ENCODE peak calls at places on chromosome 17, in four cellular contexts. U, S, W and X are unnamed samples.

GRCh38 chr17:56870163-56870651 is 36.3 kb downstream of the DGKE start:
- DNase-seq in W (no peak), U (peak; percentile 11), S (peak; percentile 93), X (no peak)

GRCh38 chr17:42698736-42699414 is 16.5 kb downstream of the CNTNAP1 start:
- DNase-seq in W (no peak), U (no peak), S (no peak), X (no peak)

GRCh38 chr17:58630883-58631522 is 60.8 kb downstream of the TEX14 start:
- DNase-seq in U (peak; percentile 98), W (no peak), S (no peak), X (no peak)

GRCh38 chr17:57257213-57257873 is 1.0 kb downstream of the MSI2 start:
- DNase-seq in S (peak; percentile 33), U (no peak), W (peak; percentile 32), X (no peak)

GRCh38 chr17:880074-880870 is 98.1 kb downstream of the MRM3 start:
- DNase-seq in S (no peak), U (no peak), W (no peak), X (peak; percentile 61)

GRCh38 chr17:80372922-80373570 is 41.9 kb upstream of the ENDOV start:
- DNase-seq in U (no peak), S (no peak), W (no peak), X (no peak)

GRCh38 chr17:77864234-77865108 is 94.0 kb upstream of the TNRC6C start:
- DNase-seq in U (no peak), S (peak; percentile 84), W (no peak), X (no peak)

GRCh38 chr17:78759203-78759968 is 22.7 kb downstream of the CYTH1 start:
- DNase-seq in W (peak; percentile 91), U (no peak), S (peak; percentile 80), X (no peak)

GRCh38 chr17:40726919-40727318 is 23.4 kb upstream of the KRT24 start:
- DNase-seq in U (no peak), S (no peak), W (peak; percentile 9), X (no peak)

GRCh38 chr17:49227436-49228261 is 2.9 kb downstream of the PHOSPHO1 start:
- DNase-seq in W (peak; percentile 73), U (peak; percentile 48), S (peak; percentile 67), X (no peak)

GRCh38 chr17:67322039-67322787 is 44.2 kb downstream of the PSMD12 start:
- DNase-seq in W (no peak), U (peak; percentile 8), S (no peak), X (no peak)

GRCh38 chr17:48231995-48232729 is 124.6 kb downstream of the SNX11 start:
- DNase-seq in W (no peak), S (no peak), U (no peak), X (no peak)

GRCh38 chr17:57293077-57293476 is 36.8 kb downstream of the MSI2 start:
- DNase-seq in W (no peak), U (peak; percentile 92), S (no peak), X (peak; percentile 89)

GRCh38 chr17:78970834-78971763 is 8.6 kb downstream of the LGALS3BP start:
- DNase-seq in W (peak; percentile 69), S (peak; percentile 78), U (peak; percentile 47), X (no peak)

GRCh38 chr17:6755731-6756184 is at the start of gene XAF1:
- DNase-seq in U (no peak), W (peak; percentile 55), S (peak; percentile 73), X (peak; percentile 43)

GRCh38 chr17:77214328-77214727 is 73.6 kb downstream of the SEC14L1 start:
- DNase-seq in U (no peak), W (no peak), S (no peak), X (no peak)

GRCh38 chr17:43979011-43979410 is 25.3 kb upstream of the PYY start:
- DNase-seq in S (no peak), U (no peak), W (no peak), X (no peak)

GRCh38 chr17:77124192-77124908 is 16.4 kb upstream of the SEC14L1 start:
- DNase-seq in U (peak; percentile 72), S (no peak), W (no peak), X (peak; percentile 84)

GRCh38 chr17:34171245-34171818 is 83.8 kb upstream of the CCL2 start:
- DNase-seq in S (peak; percentile 73), W (peak; percentile 29), U (peak; percentile 19), X (no peak)

GRCh38 chr17:48610282-48611211 is at the start of gene HOXB7:
- DNase-seq in W (peak; percentile 53), S (peak; percentile 57), U (no peak), X (no peak)

GRCh38 chr17:3826191-3826590 is 19.9 kb downstream of the NCBP3 start:
- DNase-seq in W (no peak), S (no peak), U (no peak), X (no peak)

GRCh38 chr17:12680407-12680897 is 14.8 kb downstream of the MYOCD start:
- DNase-seq in W (no peak), S (no peak), U (no peak), X (no peak)

GRCh38 chr17:48492401-48493298 is 38.2 kb downstream of the HOXB1 start:
- DNase-seq in W (peak; percentile 68), U (peak; percentile 56), S (peak; percentile 59), X (no peak)

GRCh38 chr17:29283496-29283895 is 10.5 kb downstream of the NUFIP2 start:
- DNase-seq in W (no peak), S (no peak), U (no peak), X (no peak)

GRCh38 chr17:78527345-78527744 is 49.9 kb downstream of the DNAH17 start:
- DNase-seq in S (no peak), U (no peak), W (no peak), X (no peak)

GRCh38 chr17:35069311-35069710 is 5.8 kb upstream of the RFFL start:
- DNase-seq in W (no peak), S (no peak), U (no peak), X (peak; percentile 11)

DNA sequence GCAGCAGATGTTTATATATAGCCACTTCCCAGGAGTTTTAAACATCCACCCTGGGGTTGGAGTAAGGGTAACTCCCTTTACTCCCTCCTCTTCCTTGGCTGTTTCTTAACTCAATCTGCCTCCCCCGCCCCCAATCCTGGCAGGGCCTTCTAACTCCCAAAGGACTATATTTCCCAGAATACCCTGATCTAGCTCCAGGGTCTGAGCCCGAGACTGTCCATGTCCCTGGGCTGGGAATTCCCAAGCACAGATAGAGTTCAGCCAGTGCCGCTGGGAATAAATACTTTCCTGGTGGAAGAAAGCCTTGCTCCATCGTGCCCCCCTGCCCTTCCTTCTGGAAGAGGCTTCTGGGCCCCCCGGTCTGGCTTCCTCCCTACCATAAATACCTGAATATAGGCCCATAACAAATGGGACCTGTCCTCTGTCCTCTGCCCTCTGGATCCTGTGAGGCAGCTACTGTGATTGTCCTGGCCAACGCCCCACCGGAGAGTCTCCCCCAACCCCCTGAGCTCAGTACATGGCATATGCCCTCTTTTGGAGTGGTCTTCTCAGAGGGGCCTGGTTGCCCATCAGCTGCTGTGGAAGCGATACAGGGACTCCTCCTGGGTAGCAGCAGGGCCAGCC is 10.2 kb downstream of the BAHCC1 start:
- DNase-seq in S (no peak), U (no peak), W (no peak), X (no peak)
- H3K4me1 ChIP-seq in S (no peaks in the 10 kb centered on the region), U (peaks cover 3% of the 10 kb centered on the region), W (peaks cover 4% of the 10 kb centered on the region), X (no peaks in the 10 kb centered on the region)

GRCh38 chr17:37742114-37742761 is 2.6 kb downstream of the HNF1B start:
- DNase-seq in S (no peak), W (no peak), U (peak; percentile 16), X (no peak)

GRCh38 chr17:37743875-37744632 is 805 bp downstream of the HNF1B start:
- DNase-seq in S (no peak), W (no peak), U (no peak), X (no peak)

GRCh38 chr17:37744633-37744927 is 279 bp downstream of the HNF1B start:
- DNase-seq in W (no peak), S (no peak), U (no peak), X (no peak)

GRCh38 chr17:37742762-37743611 is 1.9 kb downstream of the HNF1B start:
- DNase-seq in S (no peak), U (no peak), W (no peak), X (no peak)

GRCh38 chr17:37743612-37743874 is 1.3 kb downstream of the HNF1B start:
- DNase-seq in W (no peak), S (no peak), U (no peak), X (no peak)
- H3K27ac ChIP-seq in W (no peak overlapping the region), S (no peak overlapping the region), U (no peak overlapping the region), X (no peak overlapping the region)

GRCh38 chr17:17855976-17856375 is 19.2 kb upstream of the SREBF1 start:
- DNase-seq in U (no peak), S (no peak), W (no peak), X (no peak)

GRCh38 chr17:17851603-17852002 is 14.8 kb upstream of the SREBF1 start:
- DNase-seq in S (no peak), W (no peak), U (no peak), X (no peak)

GRCh38 chr17:17855334-17855725 is 18.5 kb upstream of the SREBF1 start:
- DNase-seq in U (no peak), S (no peak), W (no peak), X (no peak)

GRCh38 chr17:17856386-17856785 is 19.6 kb upstream of the SREBF1 start:
- DNase-seq in U (no peak), W (no peak), S (no peak), X (no peak)

DNA sequence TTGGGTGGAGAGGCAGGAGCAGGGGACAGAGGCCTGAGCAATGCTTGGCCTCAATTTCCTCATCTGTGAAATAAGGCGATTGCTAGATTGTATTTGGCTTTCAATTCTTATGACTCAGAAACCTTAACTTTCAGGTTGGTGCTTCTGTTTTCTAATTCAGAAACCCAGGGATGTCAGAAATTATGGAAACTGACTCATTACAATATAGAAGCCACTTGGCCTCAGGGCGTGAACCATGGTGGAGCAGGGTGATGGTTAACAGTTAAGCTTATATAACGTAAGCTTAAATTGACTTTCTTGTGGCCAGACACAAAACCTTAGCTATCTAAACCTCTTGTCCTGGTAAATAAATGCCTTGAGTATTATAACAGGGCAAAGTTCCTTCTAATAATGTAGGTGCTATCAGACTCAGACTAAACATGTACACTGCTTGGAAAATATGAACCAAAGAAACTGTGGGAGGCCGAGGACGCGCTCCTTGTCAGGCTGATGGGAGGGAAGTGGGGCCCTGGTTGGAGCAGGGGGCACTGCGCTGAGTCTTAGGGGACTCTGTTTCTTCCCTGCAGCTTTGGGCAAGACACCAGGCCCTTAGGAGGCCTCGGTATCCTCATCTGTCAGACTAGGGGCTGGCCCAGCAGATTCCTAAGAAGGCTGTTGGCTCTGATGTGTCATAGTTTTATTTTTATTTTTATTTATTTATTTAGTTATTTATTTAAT is 17.2 kb upstream of the SREBF1 start:
- DNase-seq in U (peak; percentile 79), S (no peak), W (no peak), X (no peak)
- H3K4me1 ChIP-seq in U (peaks cover 35% of the 10 kb centered on the region), S (peaks cover 7% of the 10 kb centered on the region), W (peaks cover 31% of the 10 kb centered on the region), X (peaks cover 12% of the 10 kb centered on the region)

DNA sequence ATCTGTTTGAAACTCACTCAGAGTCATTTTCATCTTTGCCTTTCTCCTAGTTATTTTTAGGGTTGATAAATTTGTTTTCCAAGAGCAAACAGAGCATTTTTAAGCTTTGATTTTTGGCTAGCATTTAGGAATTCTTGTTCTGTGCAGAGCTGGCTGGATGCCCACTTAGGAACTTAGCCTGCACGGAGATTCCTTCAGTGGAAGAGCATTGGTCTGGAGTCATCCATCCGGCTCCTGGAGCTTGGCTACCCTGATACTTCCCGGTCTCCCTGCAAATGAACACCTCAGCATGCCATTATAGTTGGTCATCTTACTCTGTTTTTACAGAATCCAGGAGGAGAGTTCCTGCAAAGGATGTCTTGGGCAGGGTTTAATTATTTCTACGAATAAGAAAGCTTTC is 57.1 kb downstream of the SPECC1 start:
- DNase-seq in U (peak; percentile 75), S (no peak), W (no peak), X (peak; percentile 85)
- H3K27ac ChIP-seq in U (no peak overlapping the region), S (no peak overlapping the region), W (no peak overlapping the region), X (no peak overlapping the region)